ENCODE peak calls at places on chromosomes 6 and 20, in four cellular contexts. S is heart left ventricle, V is sigmoid colon, L is tibial nerve. U is an unnamed sample.

GRCh38 chr6:53794720-53795253 is at the start of gene LRRC1:
- DNase-seq in L (peak), S (peak), V (peak), U (peak)

GRCh38 chr6:144394209-144394608 is 109.1 kb downstream of the UTRN start:
- DNase-seq in L (no peak), V (no peak), S (no peak), U (no peak)

GRCh38 chr6:45445749-45446454 is 68.2 kb upstream of the SUPT3H start:
- DNase-seq in L (peak), V (peak), S (peak), U (no peak)

GRCh38 chr6:79894939-79895338 is 52.4 kb downstream of the ELOVL4 start:
- DNase-seq in L (no peak), S (no peak), V (no peak), U (no peak)

GRCh38 chr20:62914970-62915457 is 11.3 kb downstream of the DIDO1 start:
- DNase-seq in L (no peak), V (no peak), S (peak), U (no peak)

GRCh38 chr6:144347447-144347758 is 62.3 kb downstream of the UTRN start:
- DNase-seq in L (no peak), V (no peak), S (no peak), U (no peak)

GRCh38 chr20:53940883-53941546 is 129.4 kb downstream of the BCAS1 start:
- DNase-seq in V (no peak), S (peak), L (peak), U (no peak)

GRCh38 chr20:51372176-51372803 is 170.2 kb downstream of the NFATC2 start:
- DNase-seq in S (peak), V (peak), L (peak), U (peak)

GRCh38 chr6:43269273-43270007 is 26.2 kb downstream of the TTBK1 start:
- DNase-seq in L (no peak), V (no peak), S (no peak), U (no peak)

GRCh38 chr20:6646237-6646636 is 121.2 kb upstream of the BMP2 start:
- DNase-seq in V (no peak), L (no peak), S (no peak), U (no peak)

GRCh38 chr20:21336455-21337151 is 33.5 kb downstream of the XRN2 start:
- DNase-seq in V (no peak), S (no peak), L (no peak), U (no peak)

GRCh38 chr6:165081944-165082532 is 227.4 kb downstream of the C6orf118 start:
- DNase-seq in S (no peak), V (no peak), L (no peak), U (no peak)

GRCh38 chr6:37622639-37623038 is 75.0 kb downstream of the MDGA1 start:
- DNase-seq in S (no peak), V (peak), L (no peak), U (no peak)

GRCh38 chr6:41439524-41440418 is 104.4 kb downstream of the NCR2 start:
- DNase-seq in S (no peak), V (no peak), L (no peak), U (no peak)

GRCh38 chr20:10720550-10720949 is 46.8 kb upstream of the JAG1 start:
- DNase-seq in L (no peak), S (no peak), V (no peak), U (no peak)

GRCh38 chr20:13922241-13922640 is 68.2 kb downstream of the SEL1L2 start:
- DNase-seq in L (no peak), S (no peak), V (no peak), U (no peak)

GRCh38 chr6:43303751-43304331 is 4.8 kb downstream of the CRIP3 start:
- DNase-seq in V (no peak), S (no peak), L (no peak), U (no peak)

GRCh38 chr6:157563611-157564284 is 182.8 kb downstream of the ZDHHC14 start:
- DNase-seq in V (no peak), S (no peak), L (no peak), U (no peak)

GRCh38 chr6:124368131-124368530 is 564.5 kb downstream of the NKAIN2 start:
- DNase-seq in L (no peak), S (no peak), V (no peak), U (no peak)

GRCh38 chr20:61746147-61746646 is 319.5 kb downstream of the TAF4 start:
- DNase-seq in L (no peak), S (no peak), V (no peak), U (no peak)

GRCh38 chr20:51938557-51939324 is 136.4 kb upstream of the SALL4 start:
- DNase-seq in S (no peak), V (no peak), L (no peak), U (no peak)

GRCh38 chr6:25061289-25061945 is 125.7 kb upstream of the RIPOR2 start:
- DNase-seq in L (peak), S (no peak), V (no peak), U (no peak)

GRCh38 chr6:159170999-159171712 is 2.0 kb downstream of the FNDC1 start:
- DNase-seq in S (no peak), V (no peak), L (peak), U (no peak)

GRCh38 chr6:140393665-140394064 is 1019.2 kb upstream of the CITED2 start:
- DNase-seq in V (no peak), S (no peak), L (no peak), U (no peak)

GRCh38 chr6:111087871-111088667 is 766 bp downstream of the SLC16A10 start:
- DNase-seq in S (peak), V (no peak), L (no peak), U (peak)

GRCh38 chr20:61846074-61846473 is 219.6 kb downstream of the TAF4 start:
- DNase-seq in S (no peak), V (no peak), L (no peak), U (no peak)

GRCh38 chr6:934686-935085 is 241.7 kb upstream of the EXOC2 start:
- DNase-seq in L (no peak), V (no peak), S (no peak), U (no peak)

GRCh38 chr20:3698511-3699436 is 13.6 kb downstream of the SIGLEC1 start:
- DNase-seq in S (no peak), L (no peak), V (no peak), U (no peak)

GRCh38 chr6:154410619-154411044 is 54.0 kb upstream of the IPCEF1 start:
- DNase-seq in V (peak), S (peak), L (peak), U (no peak)

GRCh38 chr20:23245553-23246128 is 105.0 kb upstream of the NXT1 start:
- DNase-seq in L (peak), S (peak), V (no peak), U (no peak)

GRCh38 chr6:45736134-45736533 is 279.5 kb downstream of the CLIC5 start:
- DNase-seq in L (no peak), V (no peak), S (no peak), U (no peak)

GRCh38 chr6:16345449-16346330 is 107.3 kb downstream of the GMPR start:
- DNase-seq in S (no peak), V (peak), L (peak), U (no peak)

GRCh38 chr20:32018269-32019155 is 8.3 kb downstream of the CCM2L start:
- DNase-seq in L (peak), V (no peak), S (peak), U (no peak)

GRCh38 chr20:2633381-2633780 is 19.1 kb upstream of the NOP56 start:
- DNase-seq in V (no peak), S (no peak), L (no peak), U (no peak)
- H3K27ac ChIP-seq in V (no peak), S (no peak), L (no peak), U (no peak)

GRCh38 chr6:150686566-150686965 is 86.9 kb downstream of the PLEKHG1 start:
- DNase-seq in S (no peak), L (no peak), V (no peak), U (no peak)
- H3K27ac ChIP-seq in S (peak), L (peak), V (no peak), U (no peak)

GRCh38 chr20:1215386-1216170 is 10.3 kb upstream of the RAD21L1 start:
- DNase-seq in L (no peak), S (no peak), V (no peak), U (no peak)
- H3K27ac ChIP-seq in L (no peak), S (no peak), V (no peak), U (no peak)

DNA sequence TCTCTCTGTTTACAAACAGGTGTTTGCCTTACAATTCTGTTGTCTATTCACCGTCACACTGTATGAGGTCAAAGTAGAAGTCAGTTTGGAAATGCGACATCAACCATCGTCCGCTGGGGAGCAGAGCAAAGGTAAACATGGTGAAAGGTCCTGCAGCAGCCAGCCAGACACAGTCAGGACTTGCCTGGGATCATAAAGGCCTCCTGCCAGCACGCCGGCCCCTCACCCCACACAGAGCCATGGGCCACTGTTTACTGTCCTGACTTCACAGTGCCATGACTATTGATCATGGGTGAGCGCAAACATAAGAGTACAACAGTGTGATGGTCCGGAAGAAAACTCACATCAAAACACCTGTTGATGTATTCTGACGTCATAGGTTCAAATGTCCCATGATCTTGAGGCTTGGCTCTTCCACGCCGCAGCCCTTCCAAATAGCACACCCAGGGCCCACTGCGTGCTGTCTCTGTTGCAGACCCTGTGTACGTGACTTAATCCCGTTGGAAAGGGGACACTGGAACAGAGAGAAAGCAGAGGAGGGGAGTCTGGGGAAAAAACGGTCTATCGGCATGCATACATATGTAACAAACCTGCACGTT is 16.9 kb upstream of the PPP1R3G start:
- DNase-seq in S (no peak), V (no peak), L (no peak), U (no peak)
- H3K27ac ChIP-seq in S (no peak), V (no peak), L (no peak), U (no peak)

GRCh38 chr6:55511124-55511820 is 67.7 kb downstream of the HMGCLL1 start:
- DNase-seq in L (no peak), V (no peak), S (no peak), U (no peak)
- H3K27ac ChIP-seq in L (no peak), V (no peak), S (no peak), U (no peak)

GRCh38 chr20:58595167-58595566 is 55.9 kb upstream of the STX16 start:
- DNase-seq in S (no peak), L (no peak), V (no peak), U (no peak)
- H3K27ac ChIP-seq in S (no peak), L (no peak), V (peak), U (no peak)

GRCh38 chr6:87498048-87498447 is 25.3 kb downstream of the SLC35A1 start:
- DNase-seq in S (no peak), L (no peak), V (no peak), U (no peak)
- H3K27ac ChIP-seq in S (no peak), L (no peak), V (no peak), U (no peak)

GRCh38 chr6:89313006-89313405 is 2.1 kb downstream of the GABRR2 start:
- DNase-seq in S (peak), L (peak), V (no peak), U (no peak)
- H3K27ac ChIP-seq in S (peak), L (peak), V (peak), U (peak)

GRCh38 chr6:32112436-32112980 is 3.4 kb upstream of the TNXB start:
- DNase-seq in L (no peak), V (peak), S (no peak), U (no peak)

GRCh38 chr6:32113386-32114352 is 4.5 kb upstream of the TNXB start:
- DNase-seq in S (peak), V (peak), L (peak), U (peak)

GRCh38 chr6:32116674-32117073 is 7.5 kb upstream of the TNXB start:
- DNase-seq in S (no peak), V (no peak), L (no peak), U (no peak)

GRCh38 chr6:32115623-32116022 is 6.5 kb upstream of the TNXB start:
- DNase-seq in L (no peak), S (no peak), V (no peak), U (no peak)

GRCh38 chr6:32114853-32115252 is 5.7 kb upstream of the TNXB start:
- DNase-seq in V (peak), S (no peak), L (no peak), U (no peak)
- H3K27ac ChIP-seq in V (peak), S (peak), L (peak), U (no peak)

U was measured in caudate nucleus.